ENCODE peak calls at places on chromosome 1, in seven cellular contexts. W is Caki2; G is A549; R is dermis blood vessel endothelial cell; P is CD8-positive, alpha-beta memory T cell; Z is activated CD8-positive, alpha-beta memory T cell treated with anti-CD3 and anti-CD28 coated beads, Interleukin-2, amount 50 U/mL, for 48 hours; H is chondrocyte. U is an unnamed sample.

GRCh38 chr1:209672705-209673630 is 2.2 kb upstream of the G0S2 start:
- DNase-seq in G (no peak), W (no peak), R (peak; percentile 45), Z (no peak), H (no peak), P (no peak), U (no peak)

GRCh38 chr1:93448983-93449805 is 1.3 kb downstream of the FNBP1L start:
- DNase-seq in W (peak; percentile 41), R (peak; percentile 35), Z (no peak), P (no peak), G (peak; percentile 27), H (no peak), U (peak; percentile 93)

GRCh38 chr1:222167111-222167510 is 380.8 kb downstream of the HHIPL2 start:
- DNase-seq in W (peak; percentile 10), P (no peak), H (no peak), Z (no peak), R (peak; percentile 23), G (peak; percentile 38), U (peak; percentile 50)

GRCh38 chr1:210174133-210174532 is 58.5 kb upstream of the SERTAD4 start:
- DNase-seq in P (no peak), Z (no peak), R (no peak), G (no peak), W (no peak), H (no peak), U (no peak)

GRCh38 chr1:117501275-117501674 is 104.6 kb upstream of the TENT5C start:
- DNase-seq in Z (no peak), G (no peak), W (no peak), R (no peak), H (no peak), P (no peak), U (no peak)

GRCh38 chr1:218364028-218364710 is 19.0 kb downstream of the TGFB2 start:
- DNase-seq in Z (no peak), R (peak; percentile 45), W (no peak), P (no peak), G (no peak), H (no peak), U (no peak)

GRCh38 chr1:84141177-84142003 is 2.7 kb upstream of the PRKACB start:
- DNase-seq in P (no peak), G (no peak), Z (no peak), W (peak; percentile 8), R (peak; percentile 48), H (no peak), U (peak; percentile 48)

GRCh38 chr1:155005076-155005971 is 2.7 kb downstream of the ZBTB7B start:
- DNase-seq in W (no peak), H (no peak), P (peak; percentile 35), Z (peak; percentile 55), G (peak; percentile 79), R (no peak), U (no peak)

GRCh38 chr1:116491985-116492811 is 78.6 kb downstream of the CD58 start:
- DNase-seq in R (no peak), G (no peak), H (no peak), P (no peak), Z (no peak), W (no peak), U (no peak)

GRCh38 chr1:61237659-61238370 is 155.5 kb downstream of the NFIA start:
- DNase-seq in G (no peak), H (no peak), W (no peak), R (no peak), Z (no peak), P (no peak), U (peak; percentile 72)

GRCh38 chr1:241598234-241598633 is 41.9 kb downstream of the CHML start:
- DNase-seq in Z (no peak), W (peak; percentile 44), R (no peak), G (no peak), H (no peak), P (no peak), U (no peak)

GRCh38 chr1:100793661-100794060 is 74.1 kb downstream of the VCAM1 start:
- DNase-seq in H (no peak), W (no peak), G (no peak), Z (no peak), P (no peak), R (peak; percentile 39), U (no peak)

GRCh38 chr1:13967707-13968106 is 267.7 kb downstream of the PRDM2 start:
- DNase-seq in W (no peak), H (no peak), G (no peak), P (no peak), R (no peak), Z (no peak), U (no peak)

U was measured in kidney glomerular epithelial cell.